ENCODE peak calls at places on chromosomes 4 and X, in four cellular contexts. R is stimulated activated CD4-positive, alpha-beta T cell treated with anti-CD3 and anti-CD28 coated beads, Interleukin-1b, Interleukin-23, amount 100 ng/mL, for 1 hour; F is bronchial epithelial cell; P is OCI-M1. S is an unnamed sample.

GRCh38 chr4:5956285-5957021 is 61.8 kb downstream of the C4orf50 start:
- DNase-seq in R (no peak), F (no peak), P (no peak), S (no peak)

GRCh38 chr4:128449251-128449650 is 161.6 kb upstream of the PGRMC2 start:
- DNase-seq in R (no peak), F (no peak), P (no peak), S (no peak)

GRCh38 chr4:142324572-142324971 is 521.5 kb downstream of the INPP4B start:
- DNase-seq in R (no peak), F (no peak), P (no peak), S (no peak)

GRCh38 chr4:186537843-186538521 is 17.4 kb downstream of the MTNR1A start:
- DNase-seq in R (no peak), F (no peak), P (no peak), S (no peak)

GRCh38 chrX:14476169-14476568 is 53.2 kb upstream of the GLRA2 start:
- DNase-seq in R (no peak), F (no peak), P (no peak), S (no peak)

GRCh38 chr4:56786955-56787354 is 34.5 kb downstream of the SPINK2 start:
- DNase-seq in R (no peak), F (peak), P (peak), S (no peak)

GRCh38 chrX:130654409-130654970 is 248.5 kb downstream of the ENOX2 start:
- DNase-seq in R (no peak), F (no peak), P (no peak), S (peak)

GRCh38 chr4:40334591-40335507 is at the start of gene CHRNA9:
- DNase-seq in R (no peak), F (no peak), P (no peak), S (no peak)

GRCh38 chr4:73021634-73022033 is 47.9 kb downstream of the COX18 start:
- DNase-seq in R (no peak), F (peak), P (peak), S (no peak)

GRCh38 chrX:138710866-138711331 is 618 bp downstream of the FGF13 start:
- DNase-seq in R (no peak), F (no peak), P (no peak), S (no peak)

GRCh38 chr4:159360549-159360948 is 257.7 kb downstream of the RAPGEF2 start:
- DNase-seq in R (no peak), F (peak), P (no peak), S (peak)

GRCh38 chrX:69616520-69617203 is 749 bp downstream of the EDA start:
- DNase-seq in R (no peak), F (no peak), P (no peak), S (no peak)

GRCh38 chr4:39548425-39549067 is 21.3 kb upstream of the UGDH start:
- DNase-seq in R (no peak), F (no peak), P (no peak), S (peak)

GRCh38 chr4:127236875-127237274 is 395.9 kb upstream of the INTU start:
- DNase-seq in R (no peak), F (no peak), P (no peak), S (no peak)

GRCh38 chrX:149877636-149878035 is 3.3 kb upstream of the MAGEA8 start:
- DNase-seq in R (no peak), F (peak), P (no peak), S (no peak)

GRCh38 chr4:38330321-38330720 is 333.7 kb upstream of the KLF3 start:
- DNase-seq in R (no peak), F (no peak), P (no peak), S (no peak)

GRCh38 chr4:2535386-2536192 is 858 bp upstream of the FAM193A start:
- DNase-seq in R (no peak), F (no peak), P (peak), S (no peak)

GRCh38 chr4:6474053-6474568 is 1.7 kb upstream of the PPP2R2C start:
- DNase-seq in R (no peak), F (no peak), P (peak), S (no peak)

GRCh38 chr4:123284166-123284565 is 112.4 kb upstream of the SPRY1 start:
- DNase-seq in R (no peak), F (no peak), P (peak), S (peak)

GRCh38 chr4:120156115-120156718 is 89.6 kb upstream of the MAD2L1 start:
- DNase-seq in R (no peak), F (peak), P (peak), S (peak)

GRCh38 chr4:184450045-184450444 is 24.3 kb downstream of the IRF2 start:
- DNase-seq in R (no peak), F (peak), P (peak), S (no peak)

GRCh38 chr4:108991929-108992328 is 229.1 kb upstream of the ETNPPL start:
- DNase-seq in R (no peak), F (peak), P (no peak), S (peak)

GRCh38 chrX:103817502-103817901 is 14.6 kb downstream of the RAB9B start:
- DNase-seq in R (no peak), F (peak), P (peak), S (no peak)

GRCh38 chr4:8372506-8373070 is 67.9 kb downstream of the ACOX3 start:
- DNase-seq in R (no peak), F (no peak), P (no peak), S (no peak)

GRCh38 chr4:185139736-185140135 is 3.3 kb upstream of the SLC25A4 start:
- DNase-seq in R (no peak), F (peak), P (no peak), S (no peak)

GRCh38 chr4:175412161-175412560 is 399.9 kb downstream of the GPM6A start:
- DNase-seq in R (no peak), F (peak), P (no peak), S (no peak)

GRCh38 chr4:146370841-146371240 is 150.9 kb downstream of the SLC10A7 start:
- DNase-seq in R (no peak), F (peak), P (no peak), S (no peak)

GRCh38 chr4:128528793-128529553 is 241.4 kb upstream of the PGRMC2 start:
- DNase-seq in R (no peak), F (peak), P (no peak), S (peak)

GRCh38 chrX:33204889-33205288 is 6.5 kb downstream of the DMD start:
- DNase-seq in R (no peak), F (peak), P (no peak), S (no peak)

GRCh38 chr4:173146456-173146855 is 22.2 kb upstream of the GALNT7 start:
- DNase-seq in R (no peak), F (peak), P (no peak), S (no peak)

GRCh38 chr4:102867278-102868152 is 1.3 kb upstream of the CISD2 start:
- DNase-seq in R (no peak), F (no peak), P (peak), S (no peak)

GRCh38 chr4:10031663-10032590 is 10.6 kb upstream of the SLC2A9 start:
- DNase-seq in R (no peak), F (no peak), P (no peak), S (no peak)

GRCh38 chr4:4861592-4862551 is 2.4 kb downstream of the MSX1 start:
- DNase-seq in R (no peak), F (no peak), P (no peak), S (no peak)

GRCh38 chrX:21990812-21991211 is 41.3 kb upstream of the PHEX start:
- DNase-seq in R (no peak), F (no peak), P (no peak), S (no peak)